ENCODE peak calls at places on chromosomes 6 and 20, in five cellular contexts. O is activated CD8-positive, alpha-beta memory T cell treated with anti-CD3 and anti-CD28 coated beads for 4 hours; E is T-helper 17 cell; F is fibroblast of lung; H is T1000. A is an unnamed sample.
A peak's percentile ranks its signal among the peaks of the same experiment; 100 is the strongest.

GRCh38 chr20:59377046-59377445 is 76.6 kb downstream of the EDN3 start:
- DNase-seq in O (no peak), E (no peak), F (no peak), H (no peak), A (no peak)

GRCh38 chr20:45822863-45823262 is 4.2 kb downstream of the TNNC2 start:
- DNase-seq in O (no peak), E (no peak), F (no peak), H (peak; percentile 41), A (no peak)

GRCh38 chr6:53317861-53318260 is 30.9 kb downstream of the ELOVL5 start:
- DNase-seq in O (no peak), E (no peak), F (no peak), H (no peak), A (no peak)

GRCh38 chr6:66183982-66184555 is 477.0 kb upstream of the EYS start:
- DNase-seq in O (no peak), E (no peak), F (peak; percentile 64), H (no peak), A (no peak)

GRCh38 chr20:36384022-36384619 is 78.0 kb downstream of the DLGAP4 start:
- DNase-seq in O (no peak), E (peak; percentile 23), F (peak; percentile 21), H (no peak), A (no peak)

GRCh38 chr6:17054647-17055046 is 47.2 kb upstream of the STMND1 start:
- DNase-seq in O (no peak), E (no peak), F (no peak), H (no peak), A (no peak)

GRCh38 chr6:17027441-17027840 is 74.4 kb upstream of the STMND1 start:
- DNase-seq in O (no peak), E (no peak), F (no peak), H (no peak), A (no peak)

GRCh38 chr20:62062661-62063600 is 2.8 kb downstream of the TAF4 start:
- DNase-seq in O (no peak), E (no peak), F (no peak), H (no peak), A (no peak)

GRCh38 chr6:72530750-72531149 is 91.1 kb upstream of the KCNQ5 start:
- DNase-seq in O (no peak), E (no peak), F (no peak), H (no peak), A (no peak)

GRCh38 chr6:64064919-64065318 is 429.3 kb downstream of the PHF3 start:
- DNase-seq in O (no peak), E (no peak), F (no peak), H (no peak), A (no peak)

GRCh38 chr6:77834591-77834996 is 181.8 kb downstream of the MEI4 start:
- DNase-seq in O (no peak), E (no peak), F (no peak), H (no peak), A (no peak)

GRCh38 chr20:62642666-62643520 is 590 bp downstream of the SLCO4A1 start:
- DNase-seq in O (peak; percentile 49), E (peak; percentile 37), F (peak; percentile 28), H (no peak), A (no peak)

GRCh38 chr6:44511126-44511525 is 123.6 kb downstream of the CDC5L start:
- DNase-seq in O (no peak), E (no peak), F (peak; percentile 71), H (no peak), A (no peak)

GRCh38 chr20:17728074-17728473 is 28.3 kb downstream of the BANF2 start:
- DNase-seq in O (no peak), E (no peak), F (no peak), H (no peak), A (no peak)

GRCh38 chr6:22636450-22636849 is 67.1 kb downstream of the HDGFL1 start:
- DNase-seq in O (no peak), E (no peak), F (peak; percentile 56), H (no peak), A (no peak)

GRCh38 chr6:149273318-149273717 is 44.2 kb upstream of the TAB2 start:
- DNase-seq in O (no peak), E (no peak), F (no peak), H (no peak), A (no peak)

GRCh38 chr20:62516345-62516744 is 40.5 kb upstream of the GATA5 start:
- DNase-seq in O (no peak), E (no peak), F (no peak), H (no peak), A (no peak)

GRCh38 chr20:37356961-37357371 is 11.0 kb downstream of the SRC start:
- DNase-seq in O (no peak), E (no peak), F (no peak), H (no peak), A (no peak)

GRCh38 chr6:106511274-106512047 is 117.8 kb downstream of the RTN4IP1 start:
- DNase-seq in O (no peak), E (peak; percentile 32), F (peak; percentile 63), H (peak; percentile 32), A (no peak)

GRCh38 chr20:54180931-54181330 is 7.1 kb upstream of the CYP24A1 start:
- DNase-seq in O (no peak), E (no peak), F (no peak), H (no peak), A (no peak)

GRCh38 chr6:24431045-24431451 is 28.3 kb downstream of the MRS2 start:
- DNase-seq in O (no peak), E (no peak), F (peak; percentile 34), H (peak; percentile 22), A (peak; percentile 60)

GRCh38 chr20:41278936-41279335 is 38.6 kb downstream of the ZHX3 start:
- DNase-seq in O (no peak), E (no peak), F (no peak), H (no peak), A (no peak)

GRCh38 chr20:23059831-23060230 is 10.4 kb upstream of the THBD start:
- DNase-seq in O (no peak), E (no peak), F (no peak), H (no peak), A (no peak)

A was measured in SW 1271.